ENCODE peak calls at places on chromosomes 6 and 20, in six cellular contexts. D is astrocyte of the hippocampus; T is activated CD4-positive, CD25-positive, alpha-beta regulatory T cell; S is effector memory CD4-positive, alpha-beta T cell; F is hepatocyte; I is HTR-8/SVneo. G is an unnamed sample.

GRCh38 chr6:33725891-33726673 is 14.6 kb upstream of the UQCC2 start:
- DNase-seq in D (no peak), T (no peak), S (no peak), F (no peak), I (no peak), G (no peak)

GRCh38 chr6:87151786-87152527 is 3.4 kb upstream of the ZNF292 start:
- DNase-seq in D (peak; percentile 81), T (peak; percentile 34), S (peak; percentile 48), F (peak; percentile 74), I (peak; percentile 23), G (peak; percentile 52)

GRCh38 chr20:13336308-13337089 is 115.4 kb downstream of the ISM1 start:
- DNase-seq in D (peak; percentile 22), T (no peak), S (no peak), F (peak; percentile 34), I (peak; percentile 55), G (no peak)

GRCh38 chr20:34948030-34948429 is 7.6 kb downstream of the GSS start:
- DNase-seq in D (peak; percentile 50), T (no peak), S (no peak), F (no peak), I (peak; percentile 40), G (no peak)

GRCh38 chr6:108005961-108006360 is 48.0 kb upstream of the SEC63 start:
- DNase-seq in D (no peak), T (no peak), S (no peak), F (no peak), I (no peak), G (no peak)

GRCh38 chr6:66638099-66638498 is 931.1 kb upstream of the EYS start:
- DNase-seq in D (no peak), T (no peak), S (no peak), F (no peak), I (no peak), G (no peak)

GRCh38 chr6:152087096-152087495 is 279.6 kb downstream of the ESR1 start:
- DNase-seq in D (peak; percentile 73), T (no peak), S (no peak), F (no peak), I (no peak), G (no peak)

GRCh38 chr6:147941143-147941542 is 401.5 kb upstream of the SASH1 start:
- DNase-seq in D (peak; percentile 94), T (no peak), S (no peak), F (no peak), I (no peak), G (no peak)

GRCh38 chr6:151004415-151005024 is 139.0 kb downstream of the MTHFD1L start:
- DNase-seq in D (peak; percentile 63), T (no peak), S (no peak), F (no peak), I (peak; percentile 54), G (no peak)

GRCh38 chr6:136719280-136720044 is 72.8 kb downstream of the MAP3K5 start:
- DNase-seq in D (peak; percentile 32), T (no peak), S (no peak), F (no peak), I (no peak), G (no peak)

GRCh38 chr6:134437376-134437775 is 119.5 kb upstream of the SGK1 start:
- DNase-seq in D (no peak), T (no peak), S (no peak), F (no peak), I (no peak), G (no peak)

GRCh38 chr6:95593025-95593424 is 15.7 kb downstream of the MANEA start:
- DNase-seq in D (peak; percentile 7), T (no peak), S (no peak), F (no peak), I (no peak), G (no peak)

GRCh38 chr6:121652726-121653623 is 217.5 kb downstream of the GJA1 start:
- DNase-seq in D (peak; percentile 52), T (no peak), S (no peak), F (peak; percentile 34), I (peak; percentile 58), G (peak; percentile 79)

GRCh38 chr6:12381587-12381986 is 91.4 kb downstream of the EDN1 start:
- DNase-seq in D (peak; percentile 27), T (no peak), S (no peak), F (no peak), I (no peak), G (no peak)

GRCh38 chr6:158669145-158670035 is 19.5 kb downstream of the SYTL3 start:
- DNase-seq in D (peak; percentile 50), T (no peak), S (no peak), F (no peak), I (no peak), G (no peak)

GRCh38 chr6:168837231-168837903 is 396.4 kb downstream of the SMOC2 start:
- DNase-seq in D (no peak), T (no peak), S (no peak), F (no peak), I (no peak), G (no peak)

GRCh38 chr6:2245954-2246863 is 804 bp upstream of the GMDS start:
- DNase-seq in D (peak; percentile 64), T (no peak), S (peak; percentile 45), F (peak; percentile 90), I (no peak), G (peak; percentile 18)

GRCh38 chr20:40251284-40251932 is 437.6 kb downstream of the MAFB start:
- DNase-seq in D (no peak), T (no peak), S (no peak), F (peak; percentile 45), I (peak; percentile 11), G (no peak)

GRCh38 chr20:13424174-13424833 is 203.2 kb downstream of the ISM1 start:
- DNase-seq in D (no peak), T (no peak), S (no peak), F (no peak), I (no peak), G (no peak)

GRCh38 chr6:133854633-133855598 is 34.0 kb upstream of the TCF21 start:
- DNase-seq in D (peak; percentile 34), T (no peak), S (no peak), F (peak; percentile 28), I (peak; percentile 46), G (no peak)